ENCODE peak calls at places on chromosomes 4 and X, in six cellular contexts. One of them, this sample, is unnamed.

GRCh38 chr4:27084685-27085356 is 224.2 kb downstream of the STIM2 start:
- DNase-seq in transverse colon: peak; percentile 13
- DNase-seq in CD4-positive, alpha-beta memory T cell: no peak
- DNase-seq in mesenchymal stem cell: peak; percentile 19
- DNase-seq in tibial artery: no peak
- DNase-seq in CD8-positive, alpha-beta T cell: no peak
- DNase-seq in this sample: peak; percentile 80

GRCh38 chr4:102850373-102850772 is 18.4 kb upstream of the CISD2 start:
- DNase-seq in transverse colon: no peak
- DNase-seq in CD4-positive, alpha-beta memory T cell: no peak
- DNase-seq in mesenchymal stem cell: no peak
- DNase-seq in tibial artery: no peak
- DNase-seq in CD8-positive, alpha-beta T cell: no peak
- DNase-seq in this sample: no peak

GRCh38 chrX:53050841-53051240 is 2.3 kb downstream of the GPR173 start:
- DNase-seq in transverse colon: no peak
- DNase-seq in CD4-positive, alpha-beta memory T cell: no peak
- DNase-seq in mesenchymal stem cell: no peak
- DNase-seq in tibial artery: no peak
- DNase-seq in CD8-positive, alpha-beta T cell: no peak
- DNase-seq in this sample: no peak

GRCh38 chr4:174365018-174365587 is 81.4 kb downstream of the CEP44 start:
- DNase-seq in transverse colon: no peak
- DNase-seq in CD4-positive, alpha-beta memory T cell: no peak
- DNase-seq in mesenchymal stem cell: peak; percentile 58
- DNase-seq in tibial artery: no peak
- DNase-seq in CD8-positive, alpha-beta T cell: peak; percentile 12
- DNase-seq in this sample: no peak

GRCh38 chr4:158873795-158874359 is 105.1 kb downstream of the FNIP2 start:
- DNase-seq in transverse colon: no peak
- DNase-seq in CD4-positive, alpha-beta memory T cell: no peak
- DNase-seq in mesenchymal stem cell: peak; percentile 56
- DNase-seq in tibial artery: no peak
- DNase-seq in CD8-positive, alpha-beta T cell: no peak
- DNase-seq in this sample: no peak

GRCh38 chr4:37528161-37528560 is 158.0 kb downstream of the RELL1 start:
- DNase-seq in transverse colon: no peak
- DNase-seq in CD4-positive, alpha-beta memory T cell: no peak
- DNase-seq in mesenchymal stem cell: no peak
- DNase-seq in tibial artery: no peak
- DNase-seq in CD8-positive, alpha-beta T cell: no peak
- DNase-seq in this sample: no peak

GRCh38 chrX:94676285-94676684 is 1002.3 kb downstream of the FAM133A start:
- DNase-seq in transverse colon: no peak
- DNase-seq in CD4-positive, alpha-beta memory T cell: no peak
- DNase-seq in mesenchymal stem cell: no peak
- DNase-seq in tibial artery: no peak
- DNase-seq in CD8-positive, alpha-beta T cell: no peak
- DNase-seq in this sample: no peak

GRCh38 chr4:134408897-134409296 is 207.3 kb upstream of the PABPC4L start:
- DNase-seq in transverse colon: no peak
- DNase-seq in CD4-positive, alpha-beta memory T cell: no peak
- DNase-seq in mesenchymal stem cell: no peak
- DNase-seq in tibial artery: no peak
- DNase-seq in CD8-positive, alpha-beta T cell: no peak
- DNase-seq in this sample: no peak

GRCh38 chr4:185210102-185210981 is 944 bp downstream of the SNX25 start:
- DNase-seq in transverse colon: peak; percentile 51
- DNase-seq in CD4-positive, alpha-beta memory T cell: peak; percentile 61
- DNase-seq in mesenchymal stem cell: peak; percentile 71
- DNase-seq in tibial artery: peak; percentile 85
- DNase-seq in CD8-positive, alpha-beta T cell: peak; percentile 44
- DNase-seq in this sample: peak; percentile 87

GRCh38 chr4:153419673-153420278 is 46.4 kb upstream of the TMEM131L start:
- DNase-seq in transverse colon: no peak
- DNase-seq in CD4-positive, alpha-beta memory T cell: no peak
- DNase-seq in mesenchymal stem cell: no peak
- DNase-seq in tibial artery: no peak
- DNase-seq in CD8-positive, alpha-beta T cell: no peak
- DNase-seq in this sample: no peak

GRCh38 chr4:87093443-87094123 is 126.8 kb downstream of the KLHL8 start:
- DNase-seq in transverse colon: no peak
- DNase-seq in CD4-positive, alpha-beta memory T cell: peak; percentile 61
- DNase-seq in mesenchymal stem cell: peak; percentile 65
- DNase-seq in tibial artery: no peak
- DNase-seq in CD8-positive, alpha-beta T cell: peak; percentile 35
- DNase-seq in this sample: no peak

GRCh38 chrX:111519215-111519614 is 7.8 kb downstream of the SERTM2 start:
- DNase-seq in transverse colon: peak; percentile 9
- DNase-seq in CD4-positive, alpha-beta memory T cell: no peak
- DNase-seq in mesenchymal stem cell: peak; percentile 93
- DNase-seq in tibial artery: no peak
- DNase-seq in CD8-positive, alpha-beta T cell: no peak
- DNase-seq in this sample: no peak

GRCh38 chr4:44487341-44487740 is 38.7 kb upstream of the KCTD8 start:
- DNase-seq in transverse colon: no peak
- DNase-seq in CD4-positive, alpha-beta memory T cell: no peak
- DNase-seq in mesenchymal stem cell: no peak
- DNase-seq in tibial artery: no peak
- DNase-seq in CD8-positive, alpha-beta T cell: no peak
- DNase-seq in this sample: no peak

GRCh38 chr4:15003891-15004700 is 1.8 kb downstream of the CPEB2 start:
- DNase-seq in transverse colon: peak; percentile 45
- DNase-seq in CD4-positive, alpha-beta memory T cell: peak; percentile 66
- DNase-seq in mesenchymal stem cell: peak; percentile 18
- DNase-seq in tibial artery: peak; percentile 75
- DNase-seq in CD8-positive, alpha-beta T cell: peak; percentile 62
- DNase-seq in this sample: peak; percentile 63

GRCh38 chr4:56874918-56875317 is 32.8 kb upstream of the REST start:
- DNase-seq in transverse colon: no peak
- DNase-seq in CD4-positive, alpha-beta memory T cell: no peak
- DNase-seq in mesenchymal stem cell: no peak
- DNase-seq in tibial artery: no peak
- DNase-seq in CD8-positive, alpha-beta T cell: no peak
- DNase-seq in this sample: no peak

GRCh38 chr4:13322681-13323101 is 161.4 kb downstream of the RAB28 start:
- DNase-seq in transverse colon: no peak
- DNase-seq in CD4-positive, alpha-beta memory T cell: no peak
- DNase-seq in mesenchymal stem cell: peak; percentile 39
- DNase-seq in tibial artery: no peak
- DNase-seq in CD8-positive, alpha-beta T cell: no peak
- DNase-seq in this sample: no peak

GRCh38 chrX:24498975-24499374 is 33.9 kb downstream of the PDK3 start:
- DNase-seq in transverse colon: no peak
- DNase-seq in CD4-positive, alpha-beta memory T cell: no peak
- DNase-seq in mesenchymal stem cell: peak; percentile 7
- DNase-seq in tibial artery: no peak
- DNase-seq in CD8-positive, alpha-beta T cell: no peak
- DNase-seq in this sample: no peak

GRCh38 chr4:137531951-137532868 is at the start of gene PCDH18:
- DNase-seq in transverse colon: peak; percentile 74
- DNase-seq in CD4-positive, alpha-beta memory T cell: peak; percentile 28
- DNase-seq in mesenchymal stem cell: peak; percentile 97
- DNase-seq in tibial artery: peak; percentile 97
- DNase-seq in CD8-positive, alpha-beta T cell: no peak
- DNase-seq in this sample: peak; percentile 94

GRCh38 chr4:131488772-131489171 is 1660.3 kb upstream of the PCDH10 start:
- DNase-seq in transverse colon: no peak
- DNase-seq in CD4-positive, alpha-beta memory T cell: no peak
- DNase-seq in mesenchymal stem cell: peak; percentile 66
- DNase-seq in tibial artery: no peak
- DNase-seq in CD8-positive, alpha-beta T cell: no peak
- DNase-seq in this sample: no peak

GRCh38 chrX:15679246-15679645 is 14.6 kb upstream of the CLTRN start:
- DNase-seq in transverse colon: no peak
- DNase-seq in CD4-positive, alpha-beta memory T cell: no peak
- DNase-seq in mesenchymal stem cell: no peak
- DNase-seq in tibial artery: no peak
- DNase-seq in CD8-positive, alpha-beta T cell: no peak
- DNase-seq in this sample: no peak

GRCh38 chrX:93422693-93423092 is 250.7 kb downstream of the NAP1L3 start:
- DNase-seq in transverse colon: no peak
- DNase-seq in CD4-positive, alpha-beta memory T cell: no peak
- DNase-seq in mesenchymal stem cell: no peak
- DNase-seq in tibial artery: no peak
- DNase-seq in CD8-positive, alpha-beta T cell: no peak
- DNase-seq in this sample: no peak

GRCh38 chr4:147407261-147408045 is 73.4 kb upstream of the EDNRA start:
- DNase-seq in transverse colon: no peak
- DNase-seq in CD4-positive, alpha-beta memory T cell: no peak
- DNase-seq in mesenchymal stem cell: peak; percentile 47
- DNase-seq in tibial artery: no peak
- DNase-seq in CD8-positive, alpha-beta T cell: no peak
- DNase-seq in this sample: no peak

GRCh38 chr4:11218692-11219091 is 210.0 kb downstream of the HS3ST1 start:
- DNase-seq in transverse colon: no peak
- DNase-seq in CD4-positive, alpha-beta memory T cell: no peak
- DNase-seq in mesenchymal stem cell: no peak
- DNase-seq in tibial artery: no peak
- DNase-seq in CD8-positive, alpha-beta T cell: no peak
- DNase-seq in this sample: no peak

GRCh38 chr4:121764303-121764701 is 662 bp downstream of the SMIM43 start:
- DNase-seq in transverse colon: no peak
- DNase-seq in CD4-positive, alpha-beta memory T cell: no peak
- DNase-seq in mesenchymal stem cell: no peak
- DNase-seq in tibial artery: no peak
- DNase-seq in CD8-positive, alpha-beta T cell: no peak
- DNase-seq in this sample: no peak

GRCh38 chr4:137471895-137472294 is 60.4 kb downstream of the PCDH18 start:
- DNase-seq in transverse colon: no peak
- DNase-seq in CD4-positive, alpha-beta memory T cell: no peak
- DNase-seq in mesenchymal stem cell: no peak
- DNase-seq in tibial artery: no peak
- DNase-seq in CD8-positive, alpha-beta T cell: no peak
- DNase-seq in this sample: no peak

GRCh38 chr4:186458050-186458449 is 97.3 kb downstream of the MTNR1A start:
- DNase-seq in transverse colon: no peak
- DNase-seq in CD4-positive, alpha-beta memory T cell: no peak
- DNase-seq in mesenchymal stem cell: no peak
- DNase-seq in tibial artery: no peak
- DNase-seq in CD8-positive, alpha-beta T cell: no peak
- DNase-seq in this sample: no peak

GRCh38 chrX:107559506-107559905 is 68.8 kb upstream of the PRPS1 start:
- DNase-seq in transverse colon: no peak
- DNase-seq in CD4-positive, alpha-beta memory T cell: no peak
- DNase-seq in mesenchymal stem cell: no peak
- DNase-seq in tibial artery: no peak
- DNase-seq in CD8-positive, alpha-beta T cell: no peak
- DNase-seq in this sample: no peak

GRCh38 chrX:38880460-38880859 is 79.2 kb downstream of the MID1IP1 start:
- DNase-seq in transverse colon: no peak
- DNase-seq in CD4-positive, alpha-beta memory T cell: no peak
- DNase-seq in mesenchymal stem cell: no peak
- DNase-seq in tibial artery: no peak
- DNase-seq in CD8-positive, alpha-beta T cell: no peak
- DNase-seq in this sample: no peak

DNA sequence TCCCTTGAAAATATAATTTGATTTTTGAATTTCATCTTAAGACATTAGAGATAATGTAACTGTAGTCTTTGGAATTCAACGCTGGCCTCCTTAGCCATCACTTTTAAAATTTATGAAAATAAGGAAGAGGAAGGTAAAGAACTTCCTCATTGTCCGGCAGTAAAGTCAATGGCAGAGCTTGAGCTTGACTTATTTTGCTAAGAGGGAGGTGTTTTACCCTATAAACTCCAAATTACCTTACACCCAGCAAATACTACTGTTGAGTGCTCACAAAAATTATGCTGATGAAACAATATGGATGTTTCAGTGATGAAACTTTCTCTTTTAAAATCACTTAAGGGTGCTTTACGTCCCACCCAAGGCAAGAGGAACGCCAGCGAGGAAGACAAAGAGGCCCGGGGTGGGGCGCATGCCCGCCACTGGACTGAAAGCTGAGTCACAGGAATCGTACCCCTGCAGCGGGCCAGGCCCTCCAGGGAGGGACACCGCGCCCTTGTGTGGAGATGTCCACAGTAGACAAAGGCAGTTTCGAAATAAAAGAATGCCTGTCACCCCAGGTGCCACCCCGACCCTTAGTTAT is 603 bp upstream of the TMSB4X start:
- DNase-seq in transverse colon: peak; percentile 74
- DNase-seq in CD4-positive, alpha-beta memory T cell: peak; percentile 72
- DNase-seq in mesenchymal stem cell: peak; percentile 69
- DNase-seq in tibial artery: peak; percentile 83
- DNase-seq in CD8-positive, alpha-beta T cell: peak; percentile 56
- DNase-seq in this sample: peak; percentile 87
- H3K27ac ChIP-seq in transverse colon: peak overlapping the region; percentile 92
- H3K27ac ChIP-seq in CD4-positive, alpha-beta memory T cell: peak overlapping the region; percentile 84
- H3K27ac ChIP-seq in mesenchymal stem cell: peak overlapping the region; percentile 98
- H3K27ac ChIP-seq in tibial artery: peak overlapping the region; percentile 98
- H3K27ac ChIP-seq in CD8-positive, alpha-beta T cell: peak overlapping the region; percentile 99
- H3K27ac ChIP-seq in this sample: no peak overlapping the region

GRCh38 chrX:19744231-19744630 is 143.2 kb downstream of the SH3KBP1 start:
- DNase-seq in transverse colon: no peak
- DNase-seq in CD4-positive, alpha-beta memory T cell: no peak
- DNase-seq in mesenchymal stem cell: no peak
- DNase-seq in tibial artery: no peak
- DNase-seq in CD8-positive, alpha-beta T cell: no peak
- DNase-seq in this sample: no peak
- H3K4me1 ChIP-seq in transverse colon: no peaks in the 10 kb centered on the region
- H3K4me1 ChIP-seq in CD4-positive, alpha-beta memory T cell: peaks cover 100% of the 10 kb centered on the region
- H3K4me1 ChIP-seq in mesenchymal stem cell: no peaks in the 10 kb centered on the region
- H3K4me1 ChIP-seq in tibial artery: no peaks in the 10 kb centered on the region
- H3K4me1 ChIP-seq in CD8-positive, alpha-beta T cell: peaks cover 99% of the 10 kb centered on the region
- H3K4me1 ChIP-seq in this sample: no peaks in the 10 kb centered on the region

GRCh38 chr4:8592366-8593267 is at the start of gene CPZ:
- DNase-seq in transverse colon: no peak
- DNase-seq in CD4-positive, alpha-beta memory T cell: no peak
- DNase-seq in mesenchymal stem cell: peak; percentile 36
- DNase-seq in tibial artery: no peak
- DNase-seq in CD8-positive, alpha-beta T cell: no peak
- DNase-seq in this sample: peak; percentile 77
- H3K4me3 ChIP-seq in transverse colon: no peak within 1 kb of the TSS
- H3K4me3 ChIP-seq in CD4-positive, alpha-beta memory T cell: no peak within 1 kb of the TSS
- H3K4me3 ChIP-seq in mesenchymal stem cell: peak within 1 kb of the TSS; percentile 79
- H3K4me3 ChIP-seq in tibial artery: no peak within 1 kb of the TSS
- H3K4me3 ChIP-seq in CD8-positive, alpha-beta T cell: no peak within 1 kb of the TSS
- H3K4me3 ChIP-seq in this sample: no peak within 1 kb of the TSS

DNA sequence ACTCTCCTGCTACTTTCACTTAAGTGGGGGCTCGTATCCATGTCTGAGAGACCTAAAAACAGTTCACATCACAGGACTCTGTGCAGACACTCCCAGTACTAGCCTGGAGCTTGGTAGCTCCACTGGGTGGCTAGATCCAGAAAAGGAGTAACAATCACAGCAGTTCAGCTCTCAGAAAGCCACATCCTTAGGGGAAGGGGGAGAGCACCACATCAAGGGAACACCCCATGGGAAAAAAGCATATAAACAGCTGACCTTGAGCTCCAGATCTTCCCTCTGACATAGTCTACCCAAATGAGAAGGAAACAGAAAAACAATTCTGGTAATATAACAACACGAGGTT is 175.8 kb downstream of the FAM13A start:
- DNase-seq in transverse colon: no peak
- DNase-seq in CD4-positive, alpha-beta memory T cell: no peak
- DNase-seq in mesenchymal stem cell: peak; percentile 33
- DNase-seq in tibial artery: no peak
- DNase-seq in CD8-positive, alpha-beta T cell: no peak
- DNase-seq in this sample: no peak
- H3K27ac ChIP-seq in transverse colon: no peak overlapping the region
- H3K27ac ChIP-seq in CD4-positive, alpha-beta memory T cell: no peak overlapping the region
- H3K27ac ChIP-seq in mesenchymal stem cell: no peak overlapping the region
- H3K27ac ChIP-seq in tibial artery: no peak overlapping the region
- H3K27ac ChIP-seq in CD8-positive, alpha-beta T cell: no peak overlapping the region
- H3K27ac ChIP-seq in this sample: no peak overlapping the region

This sample was measured in aorta.